ENCODE peak calls at places on chromosomes 1 and 21, in four cellular contexts. M, Q, R and Z are unnamed samples.

GRCh38 chr1:171780583-171781166 is 785 bp upstream of the METTL13 start:
- DNase-seq in R (no peak), Q (no peak), M (no peak), Z (no peak)

GRCh38 chr1:231628207-231628876 is 1.8 kb downstream of the DISC1 start:
- DNase-seq in R (no peak), M (no peak), Q (no peak), Z (no peak)

GRCh38 chr1:163758977-163759670 is 437.4 kb downstream of the NUF2 start:
- DNase-seq in M (no peak), Q (no peak), R (no peak), Z (no peak)

GRCh38 chr21:46634966-46635323 is 529 bp upstream of the PRMT2 start:
- DNase-seq in R (no peak), Q (peak), M (no peak), Z (peak)

GRCh38 chr21:17495680-17496079 is 17.2 kb upstream of the CXADR start:
- DNase-seq in R (no peak), M (no peak), Q (no peak), Z (no peak)

GRCh38 chr1:154342132-154342531 is 16.8 kb downstream of the ATP8B2 start:
- DNase-seq in Q (no peak), R (no peak), M (no peak), Z (no peak)

GRCh38 chr1:205319081-205320018 is 2.2 kb downstream of the NUAK2 start:
- DNase-seq in M (peak), Q (peak), R (no peak), Z (no peak)

GRCh38 chr1:106817626-106818025 is 238.8 kb upstream of the PRMT6 start:
- DNase-seq in Q (no peak), M (no peak), R (no peak), Z (no peak)

GRCh38 chr1:51622455-51622913 is 5.6 kb downstream of the OSBPL9 start:
- DNase-seq in R (no peak), Q (peak), M (no peak), Z (peak)

GRCh38 chr1:111516008-111516535 is 12.6 kb upstream of the ADORA3 start:
- DNase-seq in Q (peak), M (no peak), R (peak), Z (peak)

GRCh38 chr21:30718239-30718909 is at the start of gene KRTAP21-3:
- DNase-seq in Q (no peak), R (no peak), M (no peak), Z (no peak)

GRCh38 chr1:45930258-45931150 is 127.1 kb downstream of the MAST2 start:
- DNase-seq in Q (no peak), M (no peak), R (no peak), Z (no peak)

GRCh38 chr1:1402081-1402900 is 3.2 kb upstream of the CCNL2 start:
- DNase-seq in Q (peak), M (no peak), R (no peak), Z (no peak)

GRCh38 chr1:8604041-8604942 is 213.1 kb downstream of the RERE start:
- DNase-seq in Q (no peak), M (no peak), R (peak), Z (no peak)

GRCh38 chr1:150626150-150626549 is 3.3 kb downstream of the ENSA start:
- DNase-seq in R (no peak), Q (no peak), M (no peak), Z (no peak)

GRCh38 chr1:58204284-58204683 is 342.2 kb downstream of the OMA1 start:
- DNase-seq in R (no peak), Q (no peak), M (no peak), Z (no peak)
- TF ChIP-seq CTCF in R (peak), Q (no peak), M (no peak), Z (no peak)

GRCh38 chr1:212007178-212007577 is 28.2 kb downstream of the INTS7 start:
- DNase-seq in M (no peak), Q (no peak), R (no peak), Z (no peak)
- TF ChIP-seq CTCF in M (no peak), Q (no peak), R (no peak), Z (no peak)

DNA sequence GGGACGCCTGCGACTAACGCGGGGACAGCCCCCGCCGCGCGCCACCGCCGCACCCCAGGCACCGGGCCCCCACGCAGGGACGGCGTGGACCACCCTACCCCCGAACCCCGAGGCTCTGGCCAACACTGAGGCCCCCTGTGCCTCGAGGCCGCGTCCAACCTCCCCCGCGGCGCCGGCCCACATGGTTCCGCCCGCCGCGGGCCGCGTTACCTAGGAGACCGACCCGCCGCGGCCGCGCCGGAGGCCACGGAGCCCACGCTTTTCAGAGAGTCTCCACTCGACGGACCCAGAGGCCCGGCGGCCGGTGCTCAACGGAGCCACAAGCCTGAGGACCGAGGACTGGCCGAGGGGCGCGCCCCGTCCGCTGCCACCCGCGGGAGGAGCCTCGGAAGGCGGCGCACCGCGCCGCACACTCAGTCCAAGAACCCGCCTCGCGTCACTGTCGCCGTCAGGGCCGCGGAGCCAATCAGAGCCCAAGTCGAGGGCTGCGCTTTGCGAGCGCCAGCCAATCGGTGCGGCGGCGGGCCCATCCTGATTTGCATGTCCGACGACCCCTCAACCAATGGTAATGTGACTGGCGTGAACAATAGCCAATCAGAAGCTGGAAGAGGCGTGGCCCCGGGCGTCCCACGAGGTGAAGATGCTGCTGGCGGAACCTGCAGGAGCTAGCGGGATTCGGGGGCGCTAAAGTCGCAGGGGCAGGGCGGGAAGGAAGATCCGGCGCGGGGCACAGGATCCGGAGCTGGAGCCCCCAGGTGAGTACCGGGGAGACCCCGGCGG is at the start of gene NPHP4:
- DNase-seq in Q (peak), M (peak), R (peak), Z (peak)
- TF ChIP-seq CTCF in Q (no peak), M (no peak), R (no peak), Z (no peak)

DNA sequence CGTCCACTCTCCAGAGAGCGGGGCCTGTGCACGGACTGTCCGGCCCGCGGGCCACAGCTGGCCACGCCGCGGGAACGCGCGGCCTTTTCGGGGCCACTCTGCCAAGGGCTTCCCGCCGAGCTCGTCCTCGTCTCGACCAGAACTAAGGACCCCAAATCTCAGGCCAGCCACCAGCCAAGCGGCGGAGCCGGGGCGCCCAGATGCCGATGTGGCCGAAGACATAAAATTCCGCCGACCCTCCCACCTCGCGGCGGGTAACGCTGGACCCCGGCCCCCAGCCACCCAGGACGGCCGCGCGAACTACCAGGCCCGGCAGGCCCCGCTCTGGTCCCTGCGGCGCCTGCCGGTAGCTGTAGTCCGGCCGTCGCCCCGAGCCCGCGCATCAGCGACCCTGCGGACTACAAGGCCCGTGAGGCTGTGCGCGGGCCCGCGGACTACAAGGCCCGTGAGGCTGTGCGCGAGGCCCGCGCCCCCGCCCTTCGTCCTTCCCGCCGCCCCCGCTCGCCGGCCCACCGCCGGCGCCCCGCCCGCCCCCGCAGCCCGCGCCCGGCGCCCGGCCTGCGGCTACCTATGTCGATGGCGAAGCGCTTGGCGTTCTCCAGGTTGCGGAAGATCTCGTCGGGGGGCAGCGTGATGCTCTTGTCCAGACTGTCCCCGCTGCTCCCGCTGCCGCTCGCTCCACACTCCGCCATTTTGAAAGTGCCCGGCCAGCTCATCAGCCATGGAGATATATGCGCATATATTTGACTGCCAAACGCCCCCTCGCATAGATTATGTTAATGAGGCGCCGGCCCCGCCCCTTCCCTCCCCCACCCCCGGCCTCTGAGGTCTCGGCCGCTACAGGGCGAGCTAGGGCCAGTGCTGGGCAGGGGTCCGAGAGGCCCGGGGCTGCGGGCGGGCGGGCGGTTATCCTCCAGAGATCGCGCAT is at the start of gene PANK4:
- DNase-seq in M (peak), R (peak), Q (peak), Z (peak)
- TF ChIP-seq CTCF in M (no peak), R (no peak), Q (peak), Z (no peak)

GRCh38 chr1:44819594-44820327 is 11.4 kb downstream of the BTBD19 start:
- DNase-seq in Q (peak), M (peak), R (peak), Z (peak)
- TF ChIP-seq CTCF in Q (peak), M (no peak), R (no peak), Z (no peak)

GRCh38 chr1:10980094-10980577 is 32.3 kb upstream of the TARDBP start:
- DNase-seq in R (no peak), M (no peak), Q (peak), Z (no peak)
- TF ChIP-seq CTCF in R (peak), M (no peak), Q (peak), Z (no peak)

DNA sequence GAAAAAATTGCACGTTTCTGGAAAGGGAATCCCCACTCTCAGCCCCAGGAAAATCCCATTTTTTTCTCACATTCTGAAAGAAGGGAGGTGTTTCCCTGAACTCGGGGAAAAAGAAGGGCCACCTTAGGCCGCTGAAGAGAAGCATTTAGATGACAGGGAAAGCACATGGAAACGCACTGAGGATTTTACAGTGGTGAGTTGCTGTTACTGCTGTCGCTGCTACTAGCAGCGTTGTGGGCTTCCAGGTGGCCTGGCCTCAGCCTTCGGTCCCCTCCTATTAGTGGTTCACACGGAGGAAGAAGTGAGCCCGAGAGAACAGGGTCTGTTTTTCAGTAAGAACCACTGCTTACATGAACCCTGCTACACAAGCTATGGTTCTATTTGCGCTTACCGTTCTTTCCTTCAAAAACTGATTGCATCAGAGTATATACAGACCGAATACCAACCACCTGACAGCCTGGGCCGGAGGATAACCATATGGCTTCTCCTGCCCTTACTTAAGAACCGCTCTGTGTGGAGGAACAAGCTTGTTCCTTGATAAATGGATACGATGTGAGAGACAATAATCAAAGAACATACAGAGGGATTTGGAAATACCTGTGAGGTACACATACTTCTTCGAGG is 986 bp upstream of the KCNT2 start:
- DNase-seq in Q (peak), M (no peak), R (no peak), Z (no peak)
- TF ChIP-seq CTCF in Q (no peak), M (no peak), R (no peak), Z (no peak)

DNA sequence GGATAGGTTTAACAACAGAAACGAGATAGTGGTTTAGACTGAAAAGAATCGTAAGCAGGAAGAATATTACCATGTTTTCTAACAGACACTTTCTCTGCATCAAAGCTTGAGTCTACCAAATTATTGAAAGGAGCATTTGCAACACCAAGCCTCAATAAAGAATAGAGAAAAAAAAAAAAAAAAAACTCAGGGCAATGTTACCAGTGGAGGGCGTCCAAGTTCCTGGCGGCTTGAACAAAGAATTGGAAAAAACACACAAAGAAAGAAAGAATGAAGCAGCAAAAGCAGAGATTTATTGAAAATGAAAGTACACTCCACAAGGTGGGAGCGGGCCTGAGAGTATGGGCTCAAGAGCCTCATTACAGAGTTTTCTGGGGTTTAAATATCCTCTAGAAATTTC is 686.5 kb upstream of the ADGRL2 start:
- DNase-seq in R (no peak), M (no peak), Q (no peak), Z (no peak)
- TF ChIP-seq CTCF in R (no peak), M (no peak), Q (no peak), Z (no peak)

GRCh38 chr1:119010201-119010600 is 22.1 kb upstream of the TBX15 start:
- DNase-seq in Q (no peak), M (no peak), R (no peak), Z (no peak)

GRCh38 chr1:119007343-119007671 is 19.2 kb upstream of the TBX15 start:
- DNase-seq in M (no peak), R (no peak), Q (no peak), Z (no peak)

GRCh38 chr1:119009300-119009660 is 21.1 kb upstream of the TBX15 start:
- DNase-seq in R (no peak), M (no peak), Q (no peak), Z (no peak)

GRCh38 chr1:119007672-119008482 is 19.7 kb upstream of the TBX15 start:
- DNase-seq in M (no peak), R (no peak), Q (no peak), Z (no peak)

DNA sequence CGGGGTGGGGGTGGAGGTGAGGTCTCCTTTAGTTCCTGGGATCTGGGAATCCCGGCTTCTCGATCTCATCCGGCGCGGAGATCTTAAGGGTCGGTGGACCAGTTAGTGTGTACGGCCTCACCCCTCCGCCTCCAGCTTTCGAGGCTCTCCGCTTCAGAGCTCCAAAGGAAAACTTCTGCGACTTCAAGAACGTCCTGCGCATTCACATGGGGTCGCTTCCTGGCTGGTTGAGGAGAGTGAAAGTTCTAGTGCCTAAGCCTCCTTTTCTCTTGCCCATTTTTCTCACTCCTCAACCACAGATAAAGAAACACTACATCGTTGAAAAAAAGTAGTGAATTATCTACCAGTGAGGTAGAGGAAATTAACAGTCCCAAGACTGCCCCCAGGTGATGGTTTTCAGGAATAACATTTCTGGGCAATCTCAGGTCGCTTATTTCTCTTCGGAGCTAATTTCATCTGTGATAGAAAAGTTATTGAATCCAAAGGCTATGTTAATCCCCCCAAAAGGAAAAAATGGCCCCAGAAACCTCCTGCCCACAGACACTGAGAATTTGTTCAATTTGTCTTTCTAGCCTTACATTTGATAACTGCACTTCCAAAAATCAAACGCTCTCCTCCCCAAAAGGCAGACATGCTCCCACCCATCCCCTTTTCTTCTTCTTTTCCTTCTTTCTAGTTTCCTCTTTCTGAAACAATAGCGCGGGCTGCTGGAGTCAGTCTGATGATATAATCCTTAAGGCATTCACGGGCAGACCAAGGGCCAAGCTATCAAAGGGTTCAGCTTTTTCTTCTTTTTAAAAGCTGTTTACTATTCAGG is 20.5 kb upstream of the TBX15 start:
- DNase-seq in R (no peak), Q (peak), M (no peak), Z (no peak)
- TF ChIP-seq CTCF in R (peak), Q (peak), M (no peak), Z (peak)